ENCODE peak calls at places on chromosomes 13 and 19, in four cellular contexts. P is Peyer's patch, J is choroid plexus epithelial cell, S is pancreas. T is an unnamed sample.

GRCh38 chr19:7915250-7916136 is 863 bp downstream of the TGFBR3L start:
- DNase-seq in S (peak), J (no peak), P (no peak), T (no peak)

GRCh38 chr13:40061466-40062450 is 406.3 kb downstream of the COG6 start:
- DNase-seq in J (peak), P (no peak), S (peak), T (no peak)

GRCh38 chr13:20495087-20496023 is 30.3 kb downstream of the CRYL1 start:
- DNase-seq in S (no peak), P (no peak), J (peak), T (no peak)

GRCh38 chr13:107678075-107678689 is 537.2 kb downstream of the LIG4 start:
- DNase-seq in J (peak), P (no peak), S (no peak), T (no peak)

GRCh38 chr13:44142911-44143665 is 230.5 kb upstream of the SERP2 start:
- DNase-seq in J (peak), P (no peak), S (no peak), T (no peak)

GRCh38 chr19:41696402-41697197 is 8.5 kb upstream of the CEACAM7 start:
- DNase-seq in S (no peak), J (peak), P (no peak), T (no peak)

GRCh38 chr19:47003611-47003935 is 16.1 kb upstream of the NPAS1 start:
- DNase-seq in S (no peak), P (no peak), J (no peak), T (no peak)

GRCh38 chr13:70189981-70190380 is 81.7 kb upstream of the KLHL1 start:
- DNase-seq in S (no peak), P (no peak), J (no peak), T (no peak)

GRCh38 chr13:77928909-77929308 is 10.3 kb upstream of the EDNRB start:
- DNase-seq in P (no peak), S (no peak), J (no peak), T (no peak)

GRCh38 chr13:36965767-36966166 is 33.4 kb downstream of the ALG5 start:
- DNase-seq in P (no peak), S (no peak), J (peak), T (no peak)

GRCh38 chr19:47023448-47023794 is 3.8 kb downstream of the NPAS1 start:
- DNase-seq in P (no peak), S (no peak), J (no peak), T (no peak)

GRCh38 chr19:43624933-43625332 is 5.5 kb upstream of the ZNF428 start:
- DNase-seq in S (no peak), J (peak), P (peak), T (peak)

GRCh38 chr13:99086869-99087129 is 108.9 kb upstream of the DOCK9 start:
- DNase-seq in S (peak), J (peak), P (peak), T (peak)

GRCh38 chr19:38900220-38900629 is 456 bp downstream of the NFKBIB start:
- DNase-seq in J (no peak), P (no peak), S (no peak), T (no peak)

GRCh38 chr13:106318941-106319411 is 216.5 kb downstream of the EFNB2 start:
- DNase-seq in P (no peak), S (no peak), J (peak), T (no peak)

GRCh38 chr13:35747594-35747993 is 271.1 kb upstream of the MAB21L1 start:
- DNase-seq in J (no peak), S (no peak), P (no peak), T (no peak)

GRCh38 chr19:39223703-39224279 is 19.7 kb upstream of the SYCN start:
- DNase-seq in S (no peak), J (peak), P (no peak), T (no peak)

GRCh38 chr13:110571897-110572777 is 10.6 kb upstream of the RAB20 start:
- DNase-seq in J (no peak), P (no peak), S (no peak), T (no peak)

GRCh38 chr13:36297600-36298338 is at the start of gene CCDC169:
- DNase-seq in S (peak), P (peak), J (peak), T (peak)

GRCh38 chr19:47369923-47370625 is 21.0 kb downstream of the DHX34 start:
- DNase-seq in S (no peak), J (peak), P (no peak), T (no peak)

GRCh38 chr19:35205733-35206323 is 22.7 kb downstream of the FAM187B start:
- DNase-seq in P (no peak), S (no peak), J (no peak), T (no peak)

GRCh38 chr13:27005556-27005955 is 166.1 kb downstream of the USP12 start:
- DNase-seq in S (no peak), P (no peak), J (no peak), T (no peak)

GRCh38 chr13:19618925-19619324 is 14.5 kb upstream of the MPHOSPH8 start:
- DNase-seq in P (no peak), J (peak), S (no peak), T (no peak)

GRCh38 chr19:3785938-3786824 is at the start of gene MATK:
- DNase-seq in P (no peak), J (no peak), S (no peak), T (no peak)

GRCh38 chr19:13060233-13060963 is 42.3 kb downstream of the LYL1 start:
- DNase-seq in J (no peak), P (no peak), S (no peak), T (no peak)

GRCh38 chr19:37903096-37903495 is 3.3 kb downstream of the WDR87 start:
- DNase-seq in S (no peak), J (no peak), P (no peak), T (no peak)

GRCh38 chr19:45400192-45400591 is 4.7 kb downstream of the PPP1R13L start:
- DNase-seq in J (no peak), S (no peak), P (no peak), T (no peak)

GRCh38 chr19:31138077-31138476 is 211.2 kb downstream of the TSHZ3 start:
- DNase-seq in S (no peak), P (no peak), J (no peak), T (no peak)

GRCh38 chr19:44720945-44721344 is 22.0 kb downstream of the CEACAM16 start:
- DNase-seq in S (no peak), J (peak), P (no peak), T (no peak)

GRCh38 chr13:90302113-90302512 is 1045.4 kb upstream of the MIR17HG start:
- DNase-seq in S (no peak), P (no peak), J (peak), T (no peak)

GRCh38 chr19:55485439-55486011 is 537 bp downstream of the NAT14 start:
- DNase-seq in J (no peak), S (no peak), P (no peak), T (peak)

GRCh38 chr19:55484571-55485438 is at the start of gene NAT14:
- DNase-seq in P (no peak), S (peak), J (peak), T (peak)

GRCh38 chr19:55482128-55482961 is 2.6 kb upstream of the NAT14 start:
- DNase-seq in J (no peak), P (no peak), S (peak), T (no peak)

GRCh38 chr19:55482967-55483671 is 1.9 kb upstream of the NAT14 start:
- DNase-seq in P (no peak), S (peak), J (no peak), T (peak)

DNA sequence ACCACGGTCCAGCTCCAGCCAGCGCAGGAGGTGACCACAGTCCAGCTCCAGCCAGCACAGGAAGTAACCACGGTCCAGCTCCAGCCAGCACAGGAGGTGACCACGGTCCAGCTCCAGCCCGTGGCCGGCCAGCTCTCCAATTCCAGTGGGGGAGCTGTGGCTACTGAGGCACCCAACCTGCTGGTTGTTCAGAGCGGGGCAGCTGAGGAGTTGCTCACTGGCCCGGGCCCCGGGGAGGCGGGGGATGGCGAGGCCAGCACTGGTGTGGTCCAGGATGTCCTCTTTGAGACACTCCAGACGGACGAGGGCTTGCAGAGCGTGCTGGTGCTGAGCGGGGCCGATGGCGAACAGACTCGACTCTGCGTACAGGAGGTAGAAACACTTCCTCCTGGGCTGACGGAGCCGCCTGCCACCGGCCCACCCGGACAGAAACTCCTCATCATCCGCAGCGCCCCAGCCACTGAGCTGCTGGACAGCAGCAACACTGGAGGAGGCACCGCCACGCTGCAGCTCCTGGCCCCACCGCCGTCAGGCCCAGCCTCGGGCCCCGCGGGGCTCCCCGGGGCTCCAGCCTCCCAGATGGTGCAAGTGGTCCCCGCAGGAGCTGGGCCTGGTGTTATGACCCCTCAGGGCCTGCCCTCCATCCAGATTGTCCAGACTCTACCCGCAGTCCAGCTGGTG is 1.2 kb upstream of the NAT14 start:
- DNase-seq in S (peak), P (no peak), J (no peak), T (no peak)
- H3K4me3 ChIP-seq in S (no peak), P (no peak), J (no peak), T (no peak)

GRCh38 chr19:53991224-53992113 is at the start of gene CACNG6:
- DNase-seq in J (no peak), S (peak), P (no peak), T (peak)

GRCh38 chr19:53989600-53990533 is 1.6 kb upstream of the CACNG6 start:
- DNase-seq in J (no peak), P (no peak), S (no peak), T (no peak)

GRCh38 chr19:53993448-53993847 is 2.0 kb downstream of the CACNG6 start:
- DNase-seq in S (no peak), P (no peak), J (no peak), T (no peak)

GRCh38 chr19:53992815-53993214 is 1.4 kb downstream of the CACNG6 start:
- DNase-seq in S (no peak), J (no peak), P (no peak), T (no peak)

GRCh38 chr19:53992211-53992610 is 774 bp downstream of the CACNG6 start:
- DNase-seq in P (no peak), S (no peak), J (no peak), T (no peak)
- H3K4me3 ChIP-seq in P (no peak), S (no peak), J (no peak), T (peak)

GRCh38 chr13:30308548-30308947 is 1.2 kb upstream of the KATNAL1 start:
- DNase-seq in J (peak), P (no peak), S (no peak), T (no peak)

GRCh38 chr13:30314069-30314468 is 6.7 kb upstream of the KATNAL1 start:
- DNase-seq in J (no peak), S (no peak), P (no peak), T (no peak)

GRCh38 chr13:30313307-30313706 is 6.0 kb upstream of the KATNAL1 start:
- DNase-seq in S (no peak), J (no peak), P (no peak), T (no peak)

GRCh38 chr13:30314562-30314961 is 7.2 kb upstream of the KATNAL1 start:
- DNase-seq in P (no peak), S (no peak), J (no peak), T (no peak)

DNA sequence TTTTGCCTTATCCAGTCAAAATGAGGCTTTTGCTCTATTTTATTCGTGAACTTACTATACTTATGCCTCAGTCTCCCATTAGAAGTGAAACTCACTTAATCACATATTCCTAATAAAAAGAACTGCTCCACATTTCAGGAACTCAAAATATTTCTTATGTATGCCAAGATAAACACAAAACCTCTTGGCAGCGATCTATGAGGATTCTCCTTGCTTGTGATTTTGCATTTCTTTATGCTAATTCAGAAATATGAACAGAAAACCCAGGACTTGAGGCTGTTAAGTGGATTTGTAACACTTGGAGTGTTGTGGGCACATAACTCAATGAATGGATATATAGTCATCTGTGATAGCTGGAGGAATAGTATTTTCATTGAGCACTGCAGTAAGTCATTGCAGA is 5.5 kb upstream of the KATNAL1 start:
- DNase-seq in P (no peak), S (no peak), J (peak), T (no peak)
- H3K4me3 ChIP-seq in P (no peak), S (no peak), J (no peak), T (no peak)

GRCh38 chr13:33323766-33324525 is 38.4 kb upstream of the STARD13 start:
- DNase-seq in J (peak), P (no peak), S (no peak), T (no peak)

GRCh38 chr13:33319859-33320258 is 34.3 kb upstream of the STARD13 start:
- DNase-seq in J (no peak), P (no peak), S (no peak), T (no peak)

GRCh38 chr13:33322965-33323668 is 37.6 kb upstream of the STARD13 start:
- DNase-seq in P (no peak), J (no peak), S (no peak), T (no peak)

GRCh38 chr13:33321686-33322473 is 36.3 kb upstream of the STARD13 start:
- DNase-seq in S (no peak), J (peak), P (no peak), T (no peak)

DNA sequence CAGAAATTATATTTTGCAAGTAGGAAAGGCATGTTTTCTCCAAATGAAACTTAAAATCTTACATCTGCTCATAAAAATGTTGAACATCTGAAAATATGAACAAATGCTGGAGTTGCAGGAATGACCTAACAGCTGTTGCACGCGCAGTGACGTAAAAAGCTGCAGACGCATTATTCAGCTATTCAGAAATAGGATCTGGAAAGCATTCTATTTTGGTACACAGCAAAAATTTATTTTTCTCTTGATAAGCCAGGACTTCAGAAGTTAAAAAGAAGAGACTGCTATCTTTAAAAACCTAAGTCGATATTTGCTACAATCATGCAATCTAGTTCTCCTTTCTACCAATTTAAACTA is 36.9 kb upstream of the STARD13 start:
- DNase-seq in J (peak), P (no peak), S (no peak), T (peak)
- H3K4me3 ChIP-seq in J (peak), P (no peak), S (no peak), T (peak)

T was measured in psoas muscle.